ENCODE peak calls at places on chromosome 13, in five cellular contexts. U, Q, B, Z and K are unnamed samples.

GRCh38 chr13:103164239-103164638 is 98.0 kb upstream of the SLC10A2 start:
- DNase-seq in U (no peak), Q (no peak), B (no peak), Z (no peak), K (no peak)

GRCh38 chr13:85347251-85347650 is 452.0 kb downstream of the SLITRK6 start:
- DNase-seq in U (no peak), Q (no peak), B (no peak), Z (no peak), K (no peak)

GRCh38 chr13:99151516-99151915 is 49.1 kb upstream of the UBAC2 start:
- DNase-seq in U (no peak), Q (peak; percentile 65), B (no peak), Z (no peak), K (no peak)

GRCh38 chr13:114167445-114167844 is 11.6 kb upstream of the CFAP97D2 start:
- DNase-seq in U (no peak), Q (no peak), B (no peak), Z (no peak), K (no peak)

GRCh38 chr13:100529666-100530065 is 58.9 kb downstream of the GGACT start:
- DNase-seq in U (no peak), Q (no peak), B (no peak), Z (no peak), K (no peak)

GRCh38 chr13:113969973-113970611 is 3.8 kb downstream of the C13orf46 start:
- DNase-seq in U (peak; percentile 88), Q (no peak), B (peak; percentile 77), Z (no peak), K (no peak)

GRCh38 chr13:104321756-104322155 is 1255.5 kb upstream of the SLC10A2 start:
- DNase-seq in U (no peak), Q (no peak), B (no peak), Z (no peak), K (no peak)

GRCh38 chr13:49388256-49388655 is 55.6 kb downstream of the CAB39L start:
- DNase-seq in U (no peak), Q (no peak), B (no peak), Z (no peak), K (no peak)

GRCh38 chr13:39603424-39603947 is 493 bp upstream of the LHFPL6 start:
- DNase-seq in U (peak; percentile 4), Q (peak; percentile 35), B (no peak), Z (peak; percentile 22), K (peak; percentile 29)

GRCh38 chr13:101139076-101139475 is 277.2 kb downstream of the NALCN start:
- DNase-seq in U (no peak), Q (no peak), B (no peak), Z (no peak), K (no peak)

GRCh38 chr13:40146586-40147240 is 491.3 kb downstream of the COG6 start:
- DNase-seq in U (no peak), Q (no peak), B (no peak), Z (no peak), K (peak; percentile 38)

GRCh38 chr13:23349127-23349897 is 84.2 kb downstream of the SACS start:
- DNase-seq in U (no peak), Q (peak; percentile 46), B (no peak), Z (no peak), K (no peak)

GRCh38 chr13:114065141-114065925 is 67.1 kb downstream of the RASA3 start:
- DNase-seq in U (peak; percentile 83), Q (peak; percentile 98), B (peak; percentile 86), Z (peak; percentile 92), K (peak; percentile 96)

GRCh38 chr13:36432106-36432544 is at the start of gene CCNA1:
- DNase-seq in U (no peak), Q (no peak), B (peak; percentile 54), Z (peak; percentile 23), K (no peak)

GRCh38 chr13:44437356-44438233 is 64.0 kb downstream of the SERP2 start:
- DNase-seq in U (no peak), Q (peak; percentile 71), B (no peak), Z (no peak), K (peak; percentile 70)
- TF ChIP-seq CTCF in U (peak; percentile 83), Q (peak; percentile 36), B (no peak), Z (peak; percentile 60), K (peak; percentile 14)

GRCh38 chr13:43305416-43305815 is 282.0 kb downstream of the DNAJC15 start:
- DNase-seq in U (no peak), Q (peak; percentile 35), B (no peak), Z (no peak), K (peak; percentile 46)

GRCh38 chr13:43304449-43304848 is 281.1 kb downstream of the DNAJC15 start:
- DNase-seq in U (peak; percentile 49), Q (no peak), B (no peak), Z (no peak), K (no peak)

GRCh38 chr13:43304945-43305344 is 281.6 kb downstream of the DNAJC15 start:
- DNase-seq in U (no peak), Q (no peak), B (no peak), Z (no peak), K (no peak)

GRCh38 chr13:43301341-43301969 is 278.1 kb downstream of the DNAJC15 start:
- DNase-seq in U (no peak), Q (peak; percentile 31), B (no peak), Z (no peak), K (peak; percentile 36)

GRCh38 chr13:43303040-43303729 is 279.8 kb downstream of the DNAJC15 start:
- DNase-seq in U (peak; percentile 65), Q (peak; percentile 81), B (no peak), Z (peak; percentile 24), K (peak; percentile 73)
- TF ChIP-seq CTCF in U (peak; percentile 65), Q (peak; percentile 70), B (no peak), Z (peak; percentile 38), K (peak; percentile 64)

GRCh38 chr13:96821381-96821780 is 172.9 kb downstream of the OXGR1 start:
- DNase-seq in U (no peak), Q (peak; percentile 77), B (no peak), Z (no peak), K (no peak)

GRCh38 chr13:96824110-96824509 is 170.2 kb downstream of the OXGR1 start:
- DNase-seq in U (no peak), Q (peak; percentile 37), B (no peak), Z (no peak), K (no peak)

GRCh38 chr13:96821971-96822370 is 172.3 kb downstream of the OXGR1 start:
- DNase-seq in U (no peak), Q (no peak), B (no peak), Z (no peak), K (no peak)

GRCh38 chr13:96819375-96819774 is 174.9 kb downstream of the OXGR1 start:
- DNase-seq in U (no peak), Q (no peak), B (no peak), Z (no peak), K (no peak)

DNA sequence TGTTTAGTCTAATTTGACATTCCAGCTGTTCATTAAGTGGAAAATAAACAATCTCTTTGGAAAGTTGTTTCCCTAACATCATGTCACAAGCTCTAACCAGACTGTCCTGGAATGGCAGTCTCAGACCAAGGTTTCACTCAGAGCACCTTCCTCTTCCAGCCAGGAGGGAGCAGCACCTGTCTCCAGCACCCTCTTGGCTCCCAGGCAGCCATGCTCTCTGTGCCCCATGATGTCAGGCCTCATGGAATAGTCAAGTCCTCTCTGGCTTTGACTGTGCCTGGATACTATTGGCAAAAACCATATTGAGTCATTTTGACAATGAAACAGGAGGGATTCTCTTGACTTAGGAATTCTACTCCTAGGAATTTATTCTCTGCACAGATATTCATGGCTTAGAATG is 171.4 kb downstream of the OXGR1 start:
- DNase-seq in U (peak; percentile 10), Q (peak; percentile 31), B (no peak), Z (no peak), K (peak; percentile 9)
- TF ChIP-seq CTCF in U (peak; percentile 28), Q (peak; percentile 36), B (no peak), Z (no peak), K (peak; percentile 38)

DNA sequence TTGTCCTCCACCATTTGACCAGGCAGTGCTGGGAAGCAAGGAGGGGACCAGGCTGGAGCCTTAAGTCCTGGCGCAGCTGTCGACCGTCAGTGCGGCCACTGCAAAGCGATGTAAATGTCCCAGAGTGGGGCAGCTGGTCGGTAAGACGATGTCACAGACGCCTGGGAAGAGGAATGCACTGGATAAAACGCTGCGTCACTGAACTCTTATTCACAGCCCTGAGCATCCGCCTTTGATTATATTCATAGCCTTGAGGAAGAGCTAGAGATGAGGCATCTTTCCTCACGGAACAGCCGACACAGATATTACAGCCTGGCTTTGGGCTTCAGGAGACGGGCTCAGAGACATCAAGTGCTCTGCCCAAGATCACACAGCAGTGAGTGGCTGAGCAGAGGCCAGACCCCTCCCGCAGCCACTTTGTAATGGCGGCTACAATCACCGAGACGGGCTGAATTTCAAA is 17.6 kb upstream of the TUBGCP3 start:
- DNase-seq in U (no peak), Q (no peak), B (no peak), Z (no peak), K (no peak)
- TF ChIP-seq CTCF in U (no peak), Q (no peak), B (no peak), Z (no peak), K (no peak)